ENCODE peak calls at places on chromosomes 7 and 10, in eight cellular contexts. W is left ventricle myocardium inferior, O is AG04450, P is heart left ventricle, Y is MM.1S, G is IMR-90, B is mammary epithelial cell, H is hepatocyte. C is an unnamed sample.
A peak's percentile ranks its signal among the peaks of the same experiment; 100 is the strongest.

GRCh38 chr10:5840314-5841307 is 27.4 kb upstream of the GDI2 start:
- DNase-seq in G (no peak), P (peak; percentile 23), Y (no peak), W (peak; percentile 41), H (no peak), B (no peak), O (no peak), C (no peak)

GRCh38 chr7:81277691-81278090 is 358.8 kb upstream of the SEMA3C start:
- DNase-seq in P (no peak), O (no peak), Y (no peak), W (no peak), G (no peak), B (no peak), H (no peak), C (no peak)

GRCh38 chr7:26157520-26158105 is 5.6 kb downstream of the NFE2L3 start:
- DNase-seq in B (no peak), G (no peak), W (no peak), P (no peak), O (no peak), H (no peak), Y (no peak), C (no peak)

GRCh38 chr10:3102721-3103410 is 35.5 kb downstream of the PFKP start:
- DNase-seq in G (peak; percentile 36), B (no peak), Y (no peak), P (no peak), W (no peak), O (no peak), H (no peak), C (no peak)

GRCh38 chr7:3065724-3066143 is 22.1 kb upstream of the CARD11 start:
- DNase-seq in W (no peak), P (no peak), B (no peak), H (peak; percentile 31), Y (no peak), O (no peak), G (peak; percentile 4), C (peak; percentile 46)

GRCh38 chr7:50713357-50713965 is 69.2 kb downstream of the GRB10 start:
- DNase-seq in P (no peak), Y (no peak), G (no peak), W (no peak), H (no peak), O (no peak), B (no peak), C (no peak)

GRCh38 chr7:107882766-107883165 is 8.2 kb upstream of the DLD start:
- DNase-seq in P (no peak), G (no peak), H (no peak), Y (no peak), W (no peak), O (no peak), B (no peak), C (no peak)

GRCh38 chr7:50806143-50806542 is 23.4 kb upstream of the GRB10 start:
- DNase-seq in Y (no peak), B (no peak), P (no peak), O (no peak), W (no peak), G (no peak), H (no peak), C (no peak)

GRCh38 chr10:30439931-30440330 is 5.9 kb downstream of the MAP3K8 start:
- DNase-seq in W (no peak), Y (no peak), O (no peak), P (no peak), H (no peak), G (no peak), B (no peak), C (no peak)

GRCh38 chr7:136869006-136869961 is 832 bp downstream of the CHRM2 start:
- DNase-seq in P (peak; percentile 24), H (peak; percentile 9), W (peak; percentile 26), O (no peak), G (peak; percentile 59), B (no peak), Y (no peak), C (no peak)

GRCh38 chr10:30459283-30459682 is 25.3 kb downstream of the MAP3K8 start:
- DNase-seq in H (peak; percentile 48), P (no peak), G (no peak), Y (no peak), O (no peak), B (no peak), W (peak; percentile 31), C (no peak)

GRCh38 chr10:85594239-85594638 is 772.4 kb downstream of the GRID1 start:
- DNase-seq in O (no peak), W (no peak), B (no peak), H (no peak), G (no peak), Y (no peak), P (no peak), C (no peak)

DNA sequence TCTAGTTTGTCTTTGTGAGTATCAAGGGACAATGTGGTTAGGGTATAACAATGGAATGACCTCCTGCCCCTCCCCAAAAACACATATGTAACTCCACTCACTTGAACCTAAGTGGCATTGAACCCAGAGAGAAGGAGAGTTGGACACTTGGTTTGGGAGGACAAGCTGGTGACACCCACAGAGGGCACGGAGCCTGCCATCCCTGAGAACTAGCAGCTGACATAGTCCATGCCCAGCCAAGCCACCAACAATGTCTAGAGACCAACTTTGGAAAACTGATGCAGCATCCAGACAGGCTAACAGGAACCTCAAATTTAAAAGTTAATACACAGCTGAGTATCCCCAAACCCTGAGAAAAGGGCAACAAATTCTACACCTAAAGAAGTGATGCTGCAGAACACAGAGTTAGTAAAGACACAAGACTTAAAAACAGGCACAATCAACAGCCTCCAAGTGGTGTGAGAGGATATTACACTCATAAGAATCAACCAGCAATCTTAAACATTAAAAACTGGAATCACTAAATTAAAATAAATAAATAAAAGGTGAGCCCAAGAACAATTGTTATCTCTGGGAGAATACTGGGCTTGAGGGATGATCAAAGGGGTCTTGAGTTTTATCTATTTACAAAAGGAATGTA is 27.2 kb downstream of the NUDCD3 start:
- DNase-seq in O (no peak), W (no peak), Y (no peak), G (no peak), B (no peak), P (no peak), H (no peak), C (no peak)
- TF ChIP-seq CTCF in O (peak; percentile 35), W (peak; percentile 36), Y (peak; percentile 32), G (peak; percentile 28), B (peak; percentile 17), P (no peak), H (peak; percentile 22), C (peak; percentile 28)

GRCh38 chr7:148698397-148699023 is at the start of gene CUL1:
- DNase-seq in H (peak; percentile 91), Y (peak; percentile 94), O (no peak), G (peak; percentile 52), P (peak; percentile 91), W (peak; percentile 91), B (peak; percentile 79), C (peak; percentile 74)

GRCh38 chr7:148699772-148700629 is 1.3 kb downstream of the CUL1 start:
- DNase-seq in H (peak; percentile 23), Y (peak; percentile 46), W (no peak), B (no peak), G (peak; percentile 39), O (no peak), P (no peak), C (no peak)

GRCh38 chr7:148699024-148699771 is 495 bp downstream of the CUL1 start:
- DNase-seq in Y (peak; percentile 72), G (peak; percentile 45), W (peak; percentile 61), P (peak; percentile 63), H (peak; percentile 81), B (peak; percentile 64), O (no peak), C (peak; percentile 37)

GRCh38 chr7:148701414-148701813 is 2.7 kb downstream of the CUL1 start:
- DNase-seq in Y (no peak), W (no peak), B (no peak), H (no peak), P (no peak), G (peak; percentile 38), O (no peak), C (no peak)

DNA sequence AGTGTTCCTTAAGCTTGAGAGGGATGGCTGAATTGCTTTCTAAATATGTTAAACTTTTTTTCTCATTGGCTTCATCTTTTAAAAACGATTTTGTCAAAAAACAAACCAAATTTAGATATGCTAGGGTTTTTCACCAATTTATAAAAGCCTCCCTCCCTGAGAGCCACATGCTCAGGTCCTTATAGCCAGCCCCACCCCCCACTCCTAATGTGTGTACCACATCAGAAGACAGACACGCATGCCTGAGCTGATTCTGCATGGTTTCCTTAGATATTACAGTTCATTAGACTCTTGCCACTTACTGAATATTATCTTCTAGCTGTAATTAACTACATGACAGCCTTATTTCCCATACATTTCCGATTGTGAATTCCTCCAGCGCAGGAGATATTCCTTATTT is 2.0 kb downstream of the CUL1 start:
- DNase-seq in B (no peak), O (no peak), P (no peak), G (peak; percentile 50), H (peak; percentile 56), Y (peak; percentile 82), W (no peak), C (peak; percentile 24)
- H3K27ac ChIP-seq in B (peak overlapping the region; percentile 89), O (no peak overlapping the region), P (no peak overlapping the region), G (peak overlapping the region; percentile 90), H (peak overlapping the region; percentile 100), Y (peak overlapping the region; percentile 83), W (peak overlapping the region; percentile 95), C (no peak overlapping the region)

GRCh38 chr10:79608505-79609375 is 2.0 kb upstream of the SFTPA1 start:
- DNase-seq in G (peak; percentile 14), H (peak; percentile 26), Y (peak; percentile 57), O (no peak), B (no peak), W (no peak), P (no peak), C (peak; percentile 7)
- TF ChIP-seq CTCF in G (peak; percentile 65), H (peak; percentile 33), Y (peak; percentile 77), O (peak; percentile 75), B (peak; percentile 38), W (peak; percentile 59), P (peak; percentile 39), C (peak; percentile 32)

GRCh38 chr7:130899638-130900401 is 165.8 kb upstream of the KLF14 start:
- DNase-seq in O (no peak), G (no peak), H (peak; percentile 87), P (no peak), B (no peak), W (no peak), Y (no peak), C (no peak)
- H3K27ac ChIP-seq in O (peak overlapping the region; percentile 94), G (peak overlapping the region; percentile 84), H (peak overlapping the region; percentile 88), P (peak overlapping the region; percentile 65), B (peak overlapping the region; percentile 66), W (peak overlapping the region; percentile 84), Y (no peak overlapping the region), C (no peak overlapping the region)